ENCODE peak calls at places on chromosomes 3 and 15, in six cellular contexts. One of them, this sample, is unnamed.

GRCh38 chr15:51240066-51240465 is 98.3 kb downstream of the CYP19A1 start:
- DNase-seq in hepatocyte: no peak
- DNase-seq in endothelial cell: no peak
- DNase-seq in cardiac muscle cell: no peak
- DNase-seq in mucosa of descending colon: no peak
- DNase-seq in AG09319: no peak
- DNase-seq in this sample: no peak

GRCh38 chr15:61169904-61170695 is 59.0 kb downstream of the RORA start:
- DNase-seq in mucosa of descending colon: no peak
- DNase-seq in endothelial cell: no peak
- DNase-seq in cardiac muscle cell: no peak
- DNase-seq in hepatocyte: no peak
- DNase-seq in AG09319: no peak
- DNase-seq in this sample: no peak

GRCh38 chr3:117052356-117052755 is 342.8 kb downstream of the TUSC7 start:
- DNase-seq in cardiac muscle cell: no peak
- DNase-seq in mucosa of descending colon: no peak
- DNase-seq in endothelial cell: no peak
- DNase-seq in hepatocyte: no peak
- DNase-seq in AG09319: peak
- DNase-seq in this sample: no peak

GRCh38 chr3:128060473-128061381 is 8.5 kb downstream of the SEC61A1 start:
- DNase-seq in hepatocyte: no peak
- DNase-seq in endothelial cell: no peak
- DNase-seq in mucosa of descending colon: no peak
- DNase-seq in cardiac muscle cell: peak
- DNase-seq in AG09319: peak
- DNase-seq in this sample: no peak

GRCh38 chr3:11480663-11481298 is 162.9 kb downstream of the VGLL4 start:
- DNase-seq in endothelial cell: no peak
- DNase-seq in hepatocyte: peak
- DNase-seq in mucosa of descending colon: no peak
- DNase-seq in AG09319: no peak
- DNase-seq in cardiac muscle cell: no peak
- DNase-seq in this sample: no peak

GRCh38 chr15:101309436-101310162 is 14.6 kb upstream of the SNRPA1 start:
- DNase-seq in AG09319: no peak
- DNase-seq in endothelial cell: no peak
- DNase-seq in hepatocyte: no peak
- DNase-seq in mucosa of descending colon: peak
- DNase-seq in cardiac muscle cell: no peak
- DNase-seq in this sample: no peak

GRCh38 chr3:196650740-196651311 is 11.3 kb downstream of the NRROS start:
- DNase-seq in hepatocyte: peak
- DNase-seq in AG09319: peak
- DNase-seq in endothelial cell: no peak
- DNase-seq in cardiac muscle cell: peak
- DNase-seq in mucosa of descending colon: no peak
- DNase-seq in this sample: no peak

GRCh38 chr3:5133689-5134088 is 11.6 kb downstream of the ARL8B start:
- DNase-seq in cardiac muscle cell: no peak
- DNase-seq in hepatocyte: no peak
- DNase-seq in endothelial cell: no peak
- DNase-seq in mucosa of descending colon: no peak
- DNase-seq in AG09319: no peak
- DNase-seq in this sample: no peak

GRCh38 chr15:90340345-90340744 is 11.7 kb upstream of the ZNF774 start:
- DNase-seq in mucosa of descending colon: peak
- DNase-seq in endothelial cell: no peak
- DNase-seq in AG09319: no peak
- DNase-seq in cardiac muscle cell: no peak
- DNase-seq in hepatocyte: peak
- DNase-seq in this sample: no peak

GRCh38 chr15:70856177-70856883 is 2.4 kb upstream of the LARP6 start:
- DNase-seq in cardiac muscle cell: peak
- DNase-seq in mucosa of descending colon: no peak
- DNase-seq in hepatocyte: no peak
- DNase-seq in AG09319: no peak
- DNase-seq in endothelial cell: no peak
- DNase-seq in this sample: no peak

GRCh38 chr3:71119171-71119570 is 464.4 kb downstream of the FOXP1 start:
- DNase-seq in endothelial cell: no peak
- DNase-seq in mucosa of descending colon: no peak
- DNase-seq in cardiac muscle cell: peak
- DNase-seq in hepatocyte: no peak
- DNase-seq in AG09319: no peak
- DNase-seq in this sample: no peak

GRCh38 chr15:61916104-61916503 is 144.1 kb downstream of the VPS13C start:
- DNase-seq in mucosa of descending colon: no peak
- DNase-seq in cardiac muscle cell: no peak
- DNase-seq in hepatocyte: no peak
- DNase-seq in endothelial cell: no peak
- DNase-seq in AG09319: no peak
- DNase-seq in this sample: no peak

GRCh38 chr3:128875556-128876120 is 3.8 kb upstream of the ACAD9 start:
- DNase-seq in mucosa of descending colon: no peak
- DNase-seq in endothelial cell: peak
- DNase-seq in hepatocyte: peak
- DNase-seq in AG09319: no peak
- DNase-seq in cardiac muscle cell: peak
- DNase-seq in this sample: no peak

GRCh38 chr3:129593595-129594339 is 12.7 kb downstream of the PLXND1 start:
- DNase-seq in cardiac muscle cell: no peak
- DNase-seq in mucosa of descending colon: peak
- DNase-seq in hepatocyte: no peak
- DNase-seq in endothelial cell: no peak
- DNase-seq in AG09319: no peak
- DNase-seq in this sample: no peak

DNA sequence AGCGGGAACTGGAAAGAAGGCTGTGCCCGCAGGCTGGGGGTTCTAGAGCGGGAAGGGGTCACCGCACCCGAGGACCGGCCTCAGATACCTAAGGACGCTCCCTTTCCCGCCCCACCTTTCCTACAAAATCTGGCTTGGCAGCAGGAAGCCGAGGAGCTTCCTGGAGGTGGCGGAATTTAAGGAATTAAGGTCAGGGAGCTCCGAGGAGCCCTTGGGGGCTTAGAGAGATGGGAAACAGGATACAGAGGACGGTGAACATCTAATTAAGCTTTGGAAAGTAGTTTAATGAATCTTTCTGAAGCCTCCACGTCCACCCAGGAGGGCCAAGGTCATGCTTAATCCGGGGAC is 507 bp upstream of the AP3B2 start:
- DNase-seq in hepatocyte: no peak
- DNase-seq in endothelial cell: no peak
- DNase-seq in AG09319: no peak
- DNase-seq in cardiac muscle cell: no peak
- DNase-seq in mucosa of descending colon: no peak
- DNase-seq in this sample: no peak
- TF ChIP-seq CTCF in hepatocyte: no peak
- TF ChIP-seq CTCF in endothelial cell: no peak
- TF ChIP-seq CTCF in AG09319: no peak
- TF ChIP-seq CTCF in cardiac muscle cell: no peak
- TF ChIP-seq CTCF in mucosa of descending colon: no peak
- TF ChIP-seq CTCF in this sample: no peak

GRCh38 chr3:7581831-7582230 is 720.9 kb downstream of the GRM7 start:
- DNase-seq in cardiac muscle cell: peak
- DNase-seq in hepatocyte: no peak
- DNase-seq in AG09319: no peak
- DNase-seq in endothelial cell: no peak
- DNase-seq in mucosa of descending colon: no peak
- DNase-seq in this sample: no peak
- TF ChIP-seq CTCF in cardiac muscle cell: no peak
- TF ChIP-seq CTCF in hepatocyte: no peak
- TF ChIP-seq CTCF in AG09319: no peak
- TF ChIP-seq CTCF in endothelial cell: no peak
- TF ChIP-seq CTCF in mucosa of descending colon: no peak
- TF ChIP-seq CTCF in this sample: no peak

GRCh38 chr3:107578091-107578490 is 55.3 kb downstream of the BBX start:
- DNase-seq in AG09319: no peak
- DNase-seq in cardiac muscle cell: no peak
- DNase-seq in mucosa of descending colon: no peak
- DNase-seq in hepatocyte: no peak
- DNase-seq in endothelial cell: no peak
- DNase-seq in this sample: no peak

GRCh38 chr3:107578523-107578922 is 55.8 kb downstream of the BBX start:
- DNase-seq in AG09319: no peak
- DNase-seq in endothelial cell: peak
- DNase-seq in cardiac muscle cell: no peak
- DNase-seq in hepatocyte: no peak
- DNase-seq in mucosa of descending colon: no peak
- DNase-seq in this sample: no peak

GRCh38 chr3:107579372-107579771 is 56.6 kb downstream of the BBX start:
- DNase-seq in hepatocyte: no peak
- DNase-seq in endothelial cell: no peak
- DNase-seq in mucosa of descending colon: no peak
- DNase-seq in cardiac muscle cell: no peak
- DNase-seq in AG09319: no peak
- DNase-seq in this sample: no peak

GRCh38 chr3:107574650-107575049 is 51.9 kb downstream of the BBX start:
- DNase-seq in cardiac muscle cell: peak
- DNase-seq in AG09319: no peak
- DNase-seq in endothelial cell: peak
- DNase-seq in mucosa of descending colon: no peak
- DNase-seq in hepatocyte: peak
- DNase-seq in this sample: peak
- TF ChIP-seq CTCF in cardiac muscle cell: peak
- TF ChIP-seq CTCF in AG09319: peak
- TF ChIP-seq CTCF in endothelial cell: peak
- TF ChIP-seq CTCF in mucosa of descending colon: no peak
- TF ChIP-seq CTCF in hepatocyte: peak
- TF ChIP-seq CTCF in this sample: peak

GRCh38 chr15:68830141-68830540 is 9.4 kb upstream of the ANP32A start:
- DNase-seq in endothelial cell: no peak
- DNase-seq in AG09319: no peak
- DNase-seq in mucosa of descending colon: no peak
- DNase-seq in hepatocyte: no peak
- DNase-seq in cardiac muscle cell: no peak
- DNase-seq in this sample: no peak

GRCh38 chr15:68834356-68834755 is 13.7 kb upstream of the ANP32A start:
- DNase-seq in endothelial cell: no peak
- DNase-seq in cardiac muscle cell: no peak
- DNase-seq in AG09319: no peak
- DNase-seq in mucosa of descending colon: no peak
- DNase-seq in hepatocyte: no peak
- DNase-seq in this sample: no peak

GRCh38 chr15:68833734-68834334 is 13.1 kb upstream of the ANP32A start:
- DNase-seq in hepatocyte: no peak
- DNase-seq in endothelial cell: no peak
- DNase-seq in AG09319: no peak
- DNase-seq in mucosa of descending colon: no peak
- DNase-seq in cardiac muscle cell: no peak
- DNase-seq in this sample: no peak

GRCh38 chr15:68823561-68823960 is 2.9 kb upstream of the ANP32A start:
- DNase-seq in mucosa of descending colon: no peak
- DNase-seq in endothelial cell: no peak
- DNase-seq in AG09319: no peak
- DNase-seq in hepatocyte: no peak
- DNase-seq in cardiac muscle cell: no peak
- DNase-seq in this sample: no peak

GRCh38 chr15:68829068-68829467 is 8.4 kb upstream of the ANP32A start:
- DNase-seq in endothelial cell: peak
- DNase-seq in hepatocyte: no peak
- DNase-seq in AG09319: no peak
- DNase-seq in mucosa of descending colon: no peak
- DNase-seq in cardiac muscle cell: no peak
- DNase-seq in this sample: no peak
- TF ChIP-seq CTCF in endothelial cell: no peak
- TF ChIP-seq CTCF in hepatocyte: peak
- TF ChIP-seq CTCF in AG09319: peak
- TF ChIP-seq CTCF in mucosa of descending colon: no peak
- TF ChIP-seq CTCF in cardiac muscle cell: peak
- TF ChIP-seq CTCF in this sample: peak

GRCh38 chr3:47163990-47164848 is at the start of gene SETD2:
- DNase-seq in mucosa of descending colon: peak
- DNase-seq in AG09319: peak
- DNase-seq in cardiac muscle cell: peak
- DNase-seq in endothelial cell: peak
- DNase-seq in hepatocyte: peak
- DNase-seq in this sample: peak
- TF ChIP-seq CTCF in mucosa of descending colon: no peak
- TF ChIP-seq CTCF in AG09319: peak
- TF ChIP-seq CTCF in cardiac muscle cell: peak
- TF ChIP-seq CTCF in endothelial cell: no peak
- TF ChIP-seq CTCF in hepatocyte: peak
- TF ChIP-seq CTCF in this sample: peak

This sample was measured in GM13976.